ENCODE peak calls at places on chromosomes 16 and 17, in eight cellular contexts. T, P, D, C, E, R, S and W are unnamed samples.
A peak's percentile ranks its signal among the peaks of the same experiment; 100 is the strongest.

GRCh38 chr16:80294172-80294571 is 246.6 kb upstream of the DYNLRB2 start:
- DNase-seq in T (no peak), P (no peak), D (no peak), C (no peak), E (no peak), R (no peak), S (no peak), W (no peak)

GRCh38 chr16:73042807-73043206 is 5.1 kb downstream of the ZFHX3 start:
- DNase-seq in T (no peak), P (no peak), D (no peak), C (no peak), E (no peak), R (no peak), S (no peak), W (no peak)

GRCh38 chr17:67836205-67836987 is 11.1 kb downstream of the BPTF start:
- DNase-seq in T (no peak), P (no peak), D (no peak), C (no peak), E (peak; percentile 23), R (no peak), S (no peak), W (no peak)

GRCh38 chr17:64103751-64104364 is 26.1 kb downstream of the ERN1 start:
- DNase-seq in T (no peak), P (no peak), D (no peak), C (no peak), E (no peak), R (peak; percentile 46), S (no peak), W (no peak)

GRCh38 chr17:75695141-75695829 is 26.0 kb upstream of the ITGB4 start:
- DNase-seq in T (no peak), P (no peak), D (no peak), C (no peak), E (no peak), R (no peak), S (no peak), W (no peak)

GRCh38 chr16:15704545-15704987 is 54.5 kb downstream of the NDE1 start:
- DNase-seq in T (peak; percentile 19), P (peak; percentile 14), D (peak; percentile 84), C (peak; percentile 48), E (peak; percentile 32), R (peak; percentile 27), S (peak; percentile 53), W (peak; percentile 79)

GRCh38 chr16:75081179-75081859 is 35.3 kb downstream of the LDHD start:
- DNase-seq in T (no peak), P (no peak), D (no peak), C (no peak), E (no peak), R (no peak), S (no peak), W (no peak)

GRCh38 chr16:82631701-82632685 is 5.2 kb downstream of the CDH13 start:
- DNase-seq in T (no peak), P (no peak), D (no peak), C (no peak), E (no peak), R (peak; percentile 26), S (no peak), W (no peak)

GRCh38 chr16:56075732-56076131 is 115.6 kb upstream of the GNAO1 start:
- DNase-seq in T (no peak), P (no peak), D (no peak), C (no peak), E (no peak), R (no peak), S (no peak), W (no peak)

GRCh38 chr17:9658593-9659211 is 13.4 kb downstream of the USP43 start:
- DNase-seq in T (no peak), P (no peak), D (no peak), C (peak; percentile 76), E (no peak), R (peak; percentile 21), S (no peak), W (no peak)

GRCh38 chr16:64437706-64438329 is 684.0 kb downstream of the CDH11 start:
- DNase-seq in T (no peak), P (no peak), D (no peak), C (no peak), E (no peak), R (no peak), S (no peak), W (no peak)

GRCh38 chr17:512311-512710 is 159.7 kb upstream of the RPH3AL start:
- DNase-seq in T (no peak), P (no peak), D (no peak), C (no peak), E (no peak), R (no peak), S (no peak), W (no peak)

GRCh38 chr17:42387221-42387657 is 1.0 kb downstream of the STAT3 start:
- DNase-seq in T (no peak), P (peak; percentile 34), D (no peak), C (no peak), E (no peak), R (peak; percentile 48), S (no peak), W (no peak)

GRCh38 chr16:13478991-13479390 is 441.0 kb upstream of the ERCC4 start:
- DNase-seq in T (no peak), P (no peak), D (no peak), C (no peak), E (no peak), R (no peak), S (no peak), W (no peak)

GRCh38 chr17:29245401-29245800 is 1.3 kb upstream of the CRYBA1 start:
- DNase-seq in T (no peak), P (no peak), D (no peak), C (no peak), E (no peak), R (no peak), S (no peak), W (no peak)

GRCh38 chr17:6279659-6280058 is 155.3 kb downstream of the AIPL1 start:
- DNase-seq in T (no peak), P (peak; percentile 7), D (no peak), C (no peak), E (no peak), R (no peak), S (no peak), W (no peak)

GRCh38 chr17:20225162-20226115 is 216.3 kb downstream of the SPECC1 start:
- DNase-seq in T (no peak), P (no peak), D (no peak), C (no peak), E (no peak), R (no peak), S (no peak), W (no peak)